ENCODE peak calls at places on chromosome 1, in six cellular contexts. R is RWPE1, D is esophagus squamous epithelium, B is bronchial epithelial cell, E is heart left ventricle, F is fibroblast of lung. C is an unnamed sample.

GRCh38 chr1:25042876-25043580 is 113.0 kb upstream of the RUNX3 start:
- DNase-seq in R (no peak), D (no peak), B (no peak), E (peak; percentile 33), F (no peak), C (no peak)

GRCh38 chr1:40383095-40383487 is 9.6 kb downstream of the SMAP2 start:
- DNase-seq in R (no peak), D (no peak), B (no peak), E (no peak), F (no peak), C (peak; percentile 87)

GRCh38 chr1:234372011-234372757 is 1.1 kb upstream of the COA6 start:
- DNase-seq in R (no peak), D (no peak), B (peak; percentile 35), E (no peak), F (no peak), C (no peak)

GRCh38 chr1:85444381-85444780 is 20.6 kb downstream of the DDAH1 start:
- DNase-seq in R (no peak), D (no peak), B (no peak), E (no peak), F (no peak), C (no peak)

GRCh38 chr1:232457607-232458006 is 172.3 kb downstream of the SIPA1L2 start:
- DNase-seq in R (no peak), D (no peak), B (no peak), E (no peak), F (no peak), C (no peak)

GRCh38 chr1:32240140-32240951 is 6.7 kb upstream of the FAM167B start:
- DNase-seq in R (peak; percentile 57), D (no peak), B (no peak), E (peak; percentile 80), F (peak; percentile 48), C (peak; percentile 63)

GRCh38 chr1:180198186-180198585 is 31.9 kb upstream of the LHX4 start:
- DNase-seq in R (peak; percentile 34), D (no peak), B (peak; percentile 56), E (peak; percentile 34), F (no peak), C (peak; percentile 25)

GRCh38 chr1:181087400-181087901 is 1.0 kb upstream of the IER5 start:
- DNase-seq in R (no peak), D (no peak), B (no peak), E (no peak), F (no peak), C (no peak)

GRCh38 chr1:221891708-221892107 is 149.8 kb upstream of the DUSP10 start:
- DNase-seq in R (peak; percentile 59), D (no peak), B (peak; percentile 70), E (no peak), F (peak; percentile 85), C (no peak)

GRCh38 chr1:10909697-10910489 is 102.6 kb upstream of the TARDBP start:
- DNase-seq in R (peak; percentile 53), D (no peak), B (peak; percentile 25), E (peak; percentile 80), F (no peak), C (peak; percentile 60)

GRCh38 chr1:40421348-40421693 is 29.0 kb upstream of the ZFP69B start:
- DNase-seq in R (no peak), D (no peak), B (no peak), E (no peak), F (no peak), C (no peak)

GRCh38 chr1:226123212-226123560 is 60.7 kb downstream of the H3-3A start:
- DNase-seq in R (no peak), D (no peak), B (no peak), E (no peak), F (no peak), C (no peak)

GRCh38 chr1:85407978-85408377 is 57.0 kb downstream of the DDAH1 start:
- DNase-seq in R (no peak), D (no peak), B (no peak), E (no peak), F (no peak), C (no peak)

GRCh38 chr1:33111965-33112364 is 31.0 kb downstream of the AZIN2 start:
- DNase-seq in R (no peak), D (no peak), B (peak; percentile 53), E (no peak), F (peak; percentile 64), C (no peak)

GRCh38 chr1:201888282-201889033 is at the start of gene SHISA4:
- DNase-seq in R (no peak), D (no peak), B (peak; percentile 15), E (peak; percentile 89), F (peak; percentile 47), C (no peak)

GRCh38 chr1:186662752-186663151 is 17.5 kb downstream of the PTGS2 start:
- DNase-seq in R (peak; percentile 55), D (no peak), B (peak; percentile 90), E (no peak), F (no peak), C (no peak)

GRCh38 chr1:15057834-15058233 is 95.7 kb upstream of the TMEM51 start:
- DNase-seq in R (no peak), D (no peak), B (no peak), E (peak; percentile 35), F (no peak), C (no peak)

GRCh38 chr1:164559342-164560070 is 522 bp downstream of the PBX1 start:
- DNase-seq in R (peak; percentile 6), D (no peak), B (peak; percentile 26), E (no peak), F (no peak), C (peak; percentile 55)

GRCh38 chr1:60697204-60697994 is 385.0 kb upstream of the NFIA start:
- DNase-seq in R (no peak), D (no peak), B (no peak), E (no peak), F (peak; percentile 3), C (no peak)

GRCh38 chr1:158717344-158717743 is 3.2 kb downstream of the OR6K3 start:
- DNase-seq in R (peak; percentile 1), D (no peak), B (peak; percentile 62), E (no peak), F (no peak), C (no peak)

GRCh38 chr1:86990826-86991225 is 76.4 kb downstream of the HS2ST1 start:
- DNase-seq in R (no peak), D (no peak), B (no peak), E (no peak), F (no peak), C (no peak)

GRCh38 chr1:84083321-84083720 is 60.8 kb upstream of the PRKACB start:
- DNase-seq in R (no peak), D (no peak), B (no peak), E (no peak), F (no peak), C (no peak)

GRCh38 chr1:27690205-27690604 is 18.2 kb upstream of the IFI6 start:
- DNase-seq in R (no peak), D (no peak), B (no peak), E (no peak), F (no peak), C (no peak)

GRCh38 chr1:222009105-222009730 is 267.3 kb upstream of the DUSP10 start:
- DNase-seq in R (peak; percentile 60), D (no peak), B (peak; percentile 37), E (no peak), F (peak; percentile 25), C (peak; percentile 1)

GRCh38 chr1:205849619-205850355 is at the start of gene PM20D1:
- DNase-seq in R (no peak), D (peak; percentile 53), B (peak; percentile 50), E (peak; percentile 76), F (peak; percentile 78), C (peak; percentile 56)

GRCh38 chr1:118773656-118774055 is 214.5 kb downstream of the TBX15 start:
- DNase-seq in R (peak; percentile 23), D (no peak), B (peak; percentile 78), E (no peak), F (no peak), C (no peak)

GRCh38 chr1:79852004-79852403 is 845.5 kb upstream of the ADGRL4 start:
- DNase-seq in R (no peak), D (no peak), B (peak; percentile 9), E (no peak), F (no peak), C (no peak)
- TF ChIP-seq CTCF in R (no peak), D (no peak), B (peak; percentile 32), E (no peak), F (no peak), C (no peak)

DNA sequence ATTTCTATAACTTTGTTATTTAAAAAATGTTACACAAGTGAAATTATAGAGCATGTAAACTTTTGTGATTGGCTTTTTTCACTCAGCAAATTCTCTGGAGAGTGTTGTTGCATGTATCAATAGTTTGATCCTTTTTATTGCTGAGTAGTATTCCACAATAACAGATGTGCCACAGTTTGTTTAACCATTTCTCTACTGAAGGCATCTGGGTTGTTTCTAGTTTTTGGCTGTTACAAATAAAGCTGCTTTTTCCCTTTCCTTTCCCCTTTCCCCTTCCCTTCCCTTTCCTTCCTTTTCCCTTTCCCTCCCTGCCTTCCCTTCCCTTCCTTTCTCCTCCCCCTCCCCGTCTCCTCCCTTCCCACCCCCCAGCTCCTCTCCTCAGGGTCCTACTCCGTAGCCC is 15.9 kb downstream of the TUFT1 start:
- DNase-seq in R (no peak), D (no peak), B (no peak), E (no peak), F (no peak), C (no peak)
- TF ChIP-seq CTCF in R (no peak), D (no peak), B (no peak), E (no peak), F (no peak), C (no peak)

DNA sequence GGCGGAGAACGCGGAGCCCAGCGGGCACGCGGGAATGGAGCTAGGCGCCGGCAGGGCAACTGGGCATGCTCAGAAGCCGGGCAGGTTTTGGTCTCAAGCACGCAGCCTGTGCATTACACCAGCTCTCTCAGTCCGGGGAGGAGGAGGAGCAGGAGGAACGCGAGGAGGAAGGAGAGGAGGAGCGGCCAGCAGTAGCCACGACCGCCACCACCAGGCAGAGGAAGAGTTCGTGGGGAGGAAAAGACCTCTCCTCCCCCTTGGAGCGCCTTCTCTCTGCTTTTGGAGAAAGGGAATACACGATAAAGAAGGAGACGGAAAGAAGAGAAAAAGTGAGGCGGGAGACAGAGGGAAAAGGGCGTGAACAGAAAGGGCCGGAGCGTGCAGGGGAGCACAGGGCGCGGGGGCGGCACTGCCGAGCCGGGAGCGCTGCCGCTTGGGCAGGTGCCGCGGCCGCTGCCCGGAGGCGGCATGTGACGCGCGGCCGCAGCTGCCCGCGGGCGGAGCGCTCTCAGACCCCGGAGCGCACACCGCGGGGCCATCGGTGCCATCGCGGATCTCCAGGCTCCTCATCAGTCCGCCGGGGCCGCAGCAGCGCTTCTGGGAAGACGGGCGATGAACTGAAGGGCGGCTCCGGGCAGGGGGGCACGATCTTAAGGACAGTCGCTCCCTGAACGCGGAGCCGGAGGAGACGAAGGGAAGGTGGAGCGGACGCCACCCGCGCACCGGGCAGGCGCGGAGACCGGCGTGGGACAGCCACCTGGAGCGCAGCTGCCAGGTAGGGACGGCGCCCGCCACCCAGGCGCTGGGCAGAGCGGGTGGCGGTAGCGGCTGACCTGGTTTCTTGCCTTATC is at the start of gene CHRM3:
- DNase-seq in R (peak; percentile 59), D (no peak), B (peak; percentile 57), E (peak; percentile 60), F (no peak), C (no peak)
- TF ChIP-seq CTCF in R (peak; percentile 30), D (peak; percentile 9), B (no peak), E (no peak), F (no peak), C (no peak)

DNA sequence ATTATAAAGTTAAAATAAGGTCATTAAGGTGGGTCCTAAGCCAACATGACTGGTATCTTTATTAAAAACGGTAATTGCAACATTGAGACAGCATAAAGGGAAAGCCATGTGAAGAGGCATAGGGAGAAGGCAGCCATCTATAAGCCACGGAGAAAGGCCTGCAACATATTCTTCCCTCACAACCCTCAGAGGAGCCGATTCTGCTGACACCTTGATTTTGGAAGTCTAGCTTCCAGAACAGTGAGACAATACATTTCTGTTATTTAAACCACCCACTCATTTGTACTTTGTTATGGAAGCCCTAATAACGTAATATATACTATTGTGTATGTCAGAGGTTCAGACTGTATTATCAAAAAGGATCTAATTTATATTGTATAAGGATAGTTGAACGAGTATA is 190.8 kb downstream of the PDE4B start:
- DNase-seq in R (no peak), D (no peak), B (no peak), E (no peak), F (no peak), C (no peak)
- TF ChIP-seq CTCF in R (no peak), D (no peak), B (no peak), E (no peak), F (no peak), C (no peak)

C was measured in A673.